ENCODE peak calls at places on chromosome 13, in seven cellular contexts. L is CD8-positive, alpha-beta T cell; U is neural progenitor cell; J is heart left ventricle; X is ascending aorta; M is AG04450; N is colonic mucosa. I is an unnamed sample. For H3K27me3, the result is how much of the 10 kb centered on the place peaks cover.

GRCh38 chr13:20422362-20422761 is 103.3 kb downstream of the CRYL1 start:
- DNase-seq in M (no peak), J (no peak), N (no peak), U (no peak), X (no peak), L (no peak), I (no peak)

GRCh38 chr13:54029720-54030119 is 1001.1 kb downstream of the OLFM4 start:
- DNase-seq in L (no peak), N (no peak), X (no peak), J (no peak), M (no peak), U (no peak), I (no peak)

GRCh38 chr13:77696006-77696862 is 1.3 kb upstream of the SLAIN1 start:
- DNase-seq in U (peak), X (no peak), L (peak), J (no peak), N (no peak), M (no peak), I (no peak)

GRCh38 chr13:100550433-100550832 is 38.2 kb downstream of the GGACT start:
- DNase-seq in U (no peak), L (no peak), J (no peak), X (no peak), M (no peak), N (peak), I (peak)

GRCh38 chr13:72104656-72105180 is 237.7 kb upstream of the DACH1 start:
- DNase-seq in M (no peak), J (no peak), N (no peak), X (no peak), L (no peak), U (no peak), I (no peak)

GRCh38 chr13:26020536-26021290 is 31.1 kb downstream of the SHISA2 start:
- DNase-seq in N (no peak), J (no peak), U (no peak), X (no peak), L (no peak), M (no peak), I (no peak)

GRCh38 chr13:109779074-109779473 is 7.3 kb downstream of the IRS2 start:
- DNase-seq in L (peak), J (no peak), X (no peak), U (no peak), M (no peak), N (no peak), I (no peak)

GRCh38 chr13:102374726-102375125 is 27.1 kb downstream of the FGF14 start:
- DNase-seq in L (no peak), U (no peak), J (no peak), X (no peak), M (no peak), N (no peak), I (no peak)

GRCh38 chr13:58369941-58370340 is 738.4 kb downstream of the PCDH17 start:
- DNase-seq in N (no peak), U (no peak), M (no peak), J (no peak), L (no peak), X (no peak), I (no peak)

GRCh38 chr13:109043561-109044075 is 414.2 kb downstream of the MYO16 start:
- DNase-seq in M (no peak), X (no peak), U (no peak), J (no peak), N (no peak), L (no peak), I (no peak)

GRCh38 chr13:75637101-75637774 is 1.1 kb downstream of the LMO7 start:
- DNase-seq in J (no peak), L (no peak), U (no peak), N (no peak), X (no peak), M (no peak), I (no peak)

GRCh38 chr13:113160983-113161382 is 2.5 kb downstream of the PROZ start:
- DNase-seq in U (no peak), M (no peak), N (no peak), J (no peak), L (no peak), X (no peak), I (no peak)
- H3K27me3 ChIP-seq in U (under half), M (under half), N (under half), J (under half), L (under half), X (under half), I (under half)

GRCh38 chr13:30338331-30338851 is 31.0 kb upstream of the KATNAL1 start:
- DNase-seq in M (no peak), X (no peak), L (no peak), J (no peak), N (no peak), U (no peak), I (no peak)
- H3K27ac ChIP-seq in M (no peak), X (no peak), L (no peak), J (no peak), N (no peak), U (no peak), I (no peak)

DNA sequence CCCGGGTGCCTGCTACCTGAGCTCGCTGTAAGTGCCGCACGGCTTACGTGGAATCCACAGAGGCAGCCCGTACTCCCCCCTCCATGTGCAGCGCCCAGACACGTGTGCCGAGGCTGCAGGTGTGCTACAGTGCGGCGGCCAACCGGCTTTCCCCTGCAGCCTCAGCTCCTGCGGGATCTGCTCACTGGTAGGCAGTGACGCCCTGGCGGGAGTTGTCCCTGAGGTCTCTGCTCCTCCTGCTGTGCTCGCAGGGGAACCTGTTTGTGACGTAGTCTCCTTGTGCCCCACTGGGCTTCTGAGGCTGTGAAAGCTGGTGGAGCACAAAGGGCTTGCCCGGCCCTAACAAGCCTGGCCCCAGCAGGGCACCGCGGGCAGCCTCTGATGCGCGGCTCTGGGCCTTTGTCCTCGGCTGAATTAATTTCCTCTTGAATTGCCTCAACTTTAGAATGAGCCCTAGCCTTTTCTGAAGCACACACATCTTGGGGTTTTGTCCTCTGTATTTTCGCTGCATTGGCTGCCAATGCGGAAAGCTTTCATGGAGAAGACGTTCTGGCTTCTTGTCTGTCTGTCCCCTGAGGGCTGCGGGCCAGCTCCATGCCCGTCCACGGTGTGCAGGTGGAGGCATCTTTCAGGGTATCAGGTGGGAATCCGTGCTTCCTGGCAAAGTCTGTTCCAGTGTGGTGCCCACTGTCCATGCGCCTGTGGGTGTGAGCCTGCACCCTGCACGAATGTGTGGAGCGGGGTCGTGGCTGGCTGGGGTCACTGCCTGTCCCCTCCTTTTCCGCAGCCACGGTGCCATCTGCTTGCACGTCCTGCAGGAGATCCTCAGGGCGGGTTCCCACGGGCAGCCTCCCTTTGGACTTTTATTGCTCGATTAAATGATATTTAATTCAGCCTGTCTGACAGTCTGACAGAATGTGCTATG is 77.3 kb upstream of the MCF2L start:
- DNase-seq in U (peak), M (no peak), J (peak), X (no peak), L (peak), N (no peak), I (peak)
- H3K27me3 ChIP-seq in U (under half), M (half or more), J (under half), X (under half), L (under half), N (under half), I (half or more)

GRCh38 chr13:36418022-36418805 is 14.1 kb upstream of the CCNA1 start:
- DNase-seq in L (no peak), J (no peak), U (no peak), X (no peak), M (no peak), N (no peak), I (no peak)
- H3K27ac ChIP-seq in L (no peak), J (peak), U (no peak), X (no peak), M (no peak), N (no peak), I (no peak)

DNA sequence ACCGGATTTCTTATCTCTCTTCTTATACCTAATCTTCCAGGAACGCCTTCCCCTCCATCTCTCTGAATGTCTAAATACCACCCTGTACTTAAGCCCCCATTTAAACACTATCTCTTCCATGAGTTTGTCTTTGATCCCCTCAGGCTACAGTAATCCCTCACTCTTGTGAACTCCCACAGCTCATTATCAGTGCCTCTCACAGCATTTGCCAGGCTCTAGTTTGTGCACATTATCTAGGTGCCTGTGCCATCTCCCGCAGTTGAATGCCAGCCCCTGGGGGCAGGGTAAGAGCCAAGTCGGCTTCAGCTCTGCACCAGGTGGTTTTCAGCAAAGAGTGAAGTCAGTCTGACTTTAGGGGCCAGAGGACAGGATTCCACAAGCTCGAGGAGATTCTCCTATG is 71.4 kb downstream of the FREM2 start:
- DNase-seq in J (no peak), U (peak), N (no peak), L (no peak), M (no peak), X (no peak), I (no peak)
- H3K27me3 ChIP-seq in J (under half), U (under half), N (under half), L (under half), M (under half), X (under half), I (under half)